ENCODE peak calls at places on chromosomes 1 and 21, in six cellular contexts. G is NCI-H345, E is epithelial cell of proximal tubule, O is DMS 273 treated with DMSO at 0.1 percent for 48 hours, K is hepatocyte, X is hippocampal formation. P is an unnamed sample.

GRCh38 chr21:44958471-44959191 is 18.8 kb downstream of the SLX9 start:
- DNase-seq in K (peak), X (peak), G (no peak), O (no peak), E (no peak), P (peak)

GRCh38 chr1:83958704-83959103 is 40.2 kb downstream of the TTLL7 start:
- DNase-seq in G (no peak), O (no peak), K (no peak), X (no peak), E (no peak), P (no peak)

GRCh38 chr1:25854554-25854953 is 4.7 kb downstream of the AUNIP start:
- DNase-seq in X (no peak), G (peak), K (no peak), E (no peak), O (no peak), P (no peak)

GRCh38 chr1:226682841-226683800 is 56.0 kb downstream of the ITPKB start:
- DNase-seq in O (no peak), K (no peak), X (no peak), E (no peak), G (no peak), P (no peak)

GRCh38 chr1:61011514-61012263 is 70.7 kb upstream of the NFIA start:
- DNase-seq in K (no peak), G (peak), X (no peak), O (no peak), E (no peak), P (no peak)

GRCh38 chr1:74161494-74161893 is 36.5 kb downstream of the LRRIQ3 start:
- DNase-seq in E (no peak), X (no peak), K (no peak), O (no peak), G (no peak), P (no peak)

GRCh38 chr1:1573843-1574720 is 581 bp downstream of the SSU72 start:
- DNase-seq in G (peak), X (peak), K (peak), E (peak), O (peak), P (peak)

GRCh38 chr1:43843684-43844083 is 89.9 kb upstream of the ARTN start:
- DNase-seq in G (no peak), E (no peak), X (no peak), K (no peak), O (no peak), P (no peak)

GRCh38 chr1:115677172-115677542 is 35.4 kb downstream of the VANGL1 start:
- DNase-seq in E (peak), G (no peak), X (no peak), K (no peak), O (no peak), P (no peak)

GRCh38 chr1:9289724-9290493 is 2.8 kb upstream of the SPSB1 start:
- DNase-seq in X (no peak), O (no peak), K (peak), E (peak), G (no peak), P (peak)

GRCh38 chr1:228316589-228317387 is 89.8 kb downstream of the TRIM11 start:
- DNase-seq in X (no peak), G (no peak), K (no peak), O (no peak), E (no peak), P (no peak)

GRCh38 chr1:234148350-234148749 is 224.9 kb upstream of the COA6 start:
- DNase-seq in O (no peak), G (no peak), K (no peak), X (no peak), E (no peak), P (no peak)

GRCh38 chr1:44108241-44108640 is 10.4 kb upstream of the KLF17 start:
- DNase-seq in E (peak), K (no peak), O (no peak), G (no peak), X (no peak), P (no peak)

GRCh38 chr1:234866007-234866866 is 256.3 kb upstream of the IRF2BP2 start:
- DNase-seq in K (peak), E (peak), X (no peak), O (no peak), G (no peak), P (peak)

GRCh38 chr1:175842545-175842944 is 99.2 kb upstream of the TNR start:
- DNase-seq in O (no peak), E (no peak), G (no peak), K (no peak), X (no peak), P (no peak)

GRCh38 chr1:33454646-33455282 is 17.7 kb upstream of the ZSCAN20 start:
- DNase-seq in O (peak), X (no peak), G (peak), K (no peak), E (no peak), P (peak)

GRCh38 chr21:36792505-36792967 is 93.6 kb downstream of the SIM2 start:
- DNase-seq in X (no peak), G (no peak), E (no peak), K (no peak), O (no peak), P (peak)

GRCh38 chr1:189510827-189511226 is 966.8 kb downstream of the BRINP3 start:
- DNase-seq in G (no peak), E (no peak), K (no peak), X (no peak), O (no peak), P (no peak)

GRCh38 chr1:117401761-117402160 is 34.5 kb downstream of the MAN1A2 start:
- DNase-seq in X (no peak), O (no peak), G (no peak), E (no peak), K (no peak), P (no peak)

GRCh38 chr1:208047975-208048374 is 137.1 kb upstream of the CD34 start:
- DNase-seq in G (no peak), K (no peak), E (no peak), O (no peak), X (no peak), P (no peak)

GRCh38 chr1:16125088-16125470 is 30.8 kb downstream of the EPHA2 start:
- DNase-seq in X (no peak), G (no peak), K (no peak), O (no peak), E (no peak), P (no peak)

GRCh38 chr1:148353461-148354283 is 129.4 kb downstream of the PPIAL4G start:
- DNase-seq in K (peak), G (no peak), X (no peak), O (peak), E (no peak), P (peak)

GRCh38 chr1:113930499-113931161 is 1.5 kb downstream of the HIPK1 start:
- DNase-seq in O (no peak), E (no peak), G (no peak), K (peak), X (no peak), P (no peak)

GRCh38 chr1:5238351-5239123 is 584.1 kb downstream of the AJAP1 start:
- DNase-seq in K (no peak), G (no peak), O (no peak), E (no peak), X (no peak), P (no peak)

GRCh38 chr1:27042670-27043069 is 30.0 kb upstream of the TENT5B start:
- DNase-seq in E (no peak), O (no peak), G (no peak), K (no peak), X (no peak), P (no peak)

GRCh38 chr1:149879556-149879955 is 19.8 kb upstream of the BOLA1 start:
- DNase-seq in X (no peak), G (no peak), O (no peak), E (no peak), K (no peak), P (no peak)

GRCh38 chr1:24991242-24992037 is 61.4 kb upstream of the RUNX3 start:
- DNase-seq in E (no peak), K (no peak), X (no peak), O (no peak), G (no peak), P (no peak)

GRCh38 chr1:162091681-162092524 is 22.4 kb downstream of the NOS1AP start:
- DNase-seq in E (no peak), X (no peak), G (no peak), K (no peak), O (no peak), P (no peak)